ENCODE peak calls at places on chromosome 17, in six cellular contexts. O is suprapubic skin, T is psoas muscle, H is esophagus squamous epithelium, R is upper lobe of right lung, Y is fibroblast of lung. M is an unnamed sample. For H3K27me3, the result is how much of the 10 kb centered on the place peaks cover.

GRCh38 chr17:72373910-72374741 is 253.3 kb downstream of the SOX9 start:
- DNase-seq in H (no peak), R (no peak), O (no peak), T (peak), Y (no peak), M (peak)

GRCh38 chr17:39306509-39307212 is 80.9 kb upstream of the STAC2 start:
- DNase-seq in Y (peak), T (no peak), H (no peak), O (no peak), R (no peak), M (no peak)

GRCh38 chr17:7588553-7589203 is 1.2 kb downstream of the SOX15 start:
- DNase-seq in T (no peak), Y (no peak), O (no peak), H (no peak), R (no peak), M (no peak)

GRCh38 chr17:46108120-46108519 is 85.1 kb downstream of the KANSL1 start:
- DNase-seq in Y (no peak), R (no peak), T (no peak), H (no peak), O (no peak), M (no peak)

GRCh38 chr17:45052052-45052772 is 780 bp upstream of the DCAKD start:
- DNase-seq in Y (peak), T (peak), R (no peak), O (no peak), H (no peak), M (peak)

GRCh38 chr17:67491009-67491677 is 114.1 kb downstream of the PITPNC1 start:
- DNase-seq in Y (peak), T (peak), O (peak), H (no peak), R (peak), M (peak)

GRCh38 chr17:20825539-20825938 is 217.3 kb downstream of the USP22 start:
- DNase-seq in H (no peak), R (no peak), Y (no peak), O (no peak), T (no peak), M (no peak)

GRCh38 chr17:43090022-43090421 is 35.1 kb downstream of the BRCA1 start:
- DNase-seq in H (no peak), O (no peak), Y (no peak), R (no peak), T (no peak), M (no peak)

GRCh38 chr17:83069571-83069906 is 9.9 kb upstream of the METRNL start:
- DNase-seq in T (peak), R (no peak), O (no peak), H (no peak), Y (no peak), M (no peak)

GRCh38 chr17:17667947-17668346 is 13.3 kb upstream of the RAI1 start:
- DNase-seq in H (no peak), O (no peak), R (no peak), T (no peak), Y (no peak), M (no peak)

GRCh38 chr17:70677783-70678647 is 508.7 kb downstream of the KCNJ2 start:
- DNase-seq in O (no peak), T (no peak), H (no peak), R (no peak), Y (peak), M (no peak)

GRCh38 chr17:38798614-38799500 is 499 bp downstream of the PIP4K2B start:
- DNase-seq in Y (peak), T (peak), R (no peak), O (no peak), H (peak), M (peak)

GRCh38 chr17:10513284-10514067 is 4.9 kb downstream of the MYH1 start:
- DNase-seq in H (no peak), O (no peak), R (no peak), Y (no peak), T (no peak), M (peak)

GRCh38 chr17:35315283-35315682 is 58.1 kb downstream of the SLFN11 start:
- DNase-seq in R (no peak), Y (peak), H (no peak), O (no peak), T (peak), M (no peak)

GRCh38 chr17:56098746-56099145 is 54.5 kb upstream of the ANKFN1 start:
- DNase-seq in H (no peak), T (no peak), O (no peak), Y (no peak), R (no peak), M (peak)

GRCh38 chr17:29158515-29159275 is 21.5 kb downstream of the MYO18A start:
- DNase-seq in H (no peak), R (no peak), O (no peak), T (no peak), Y (peak), M (peak)

GRCh38 chr17:67019809-67020208 is 24.5 kb upstream of the CACNG1 start:
- DNase-seq in O (no peak), H (no peak), Y (no peak), R (no peak), T (no peak), M (no peak)

GRCh38 chr17:62892870-62893338 is 73.1 kb upstream of the TANC2 start:
- DNase-seq in H (no peak), O (no peak), Y (peak), T (no peak), R (peak), M (peak)

GRCh38 chr17:81419333-81419885 is 24.2 kb downstream of the BAHCC1 start:
- DNase-seq in Y (peak), R (peak), T (peak), O (no peak), H (no peak), M (peak)

GRCh38 chr17:68431661-68432071 is 25.6 kb downstream of the WIPI1 start:
- DNase-seq in H (no peak), R (no peak), Y (peak), O (peak), T (no peak), M (peak)

GRCh38 chr17:65564793-65565192 is 3.3 kb upstream of the AXIN2 start:
- DNase-seq in H (no peak), Y (peak), T (no peak), R (no peak), O (no peak), M (peak)

GRCh38 chr17:56918916-56919315 is 5.1 kb upstream of the TRIM25 start:
- DNase-seq in O (no peak), H (no peak), T (no peak), Y (peak), R (no peak), M (no peak)

GRCh38 chr17:74245145-74245817 is 28.8 kb upstream of the DNAI2 start:
- DNase-seq in O (no peak), T (no peak), Y (no peak), R (no peak), H (no peak), M (no peak)

GRCh38 chr17:74245818-74246204 is 28.2 kb upstream of the DNAI2 start:
- DNase-seq in H (no peak), R (no peak), T (no peak), O (no peak), Y (no peak), M (no peak)

GRCh38 chr17:74243013-74243755 is 29.8 kb downstream of the TTYH2 start:
- DNase-seq in O (no peak), R (no peak), Y (no peak), H (no peak), T (no peak), M (no peak)

GRCh38 chr17:74244128-74244527 is 29.9 kb upstream of the DNAI2 start:
- DNase-seq in Y (no peak), H (no peak), T (no peak), O (no peak), R (no peak), M (no peak)

GRCh38 chr17:74244543-74244942 is 29.5 kb upstream of the DNAI2 start:
- DNase-seq in T (no peak), Y (no peak), O (no peak), H (no peak), R (no peak), M (no peak)
- H3K27me3 ChIP-seq in T (under half), Y (under half), O (under half), H (under half), R (under half), M (under half)

DNA sequence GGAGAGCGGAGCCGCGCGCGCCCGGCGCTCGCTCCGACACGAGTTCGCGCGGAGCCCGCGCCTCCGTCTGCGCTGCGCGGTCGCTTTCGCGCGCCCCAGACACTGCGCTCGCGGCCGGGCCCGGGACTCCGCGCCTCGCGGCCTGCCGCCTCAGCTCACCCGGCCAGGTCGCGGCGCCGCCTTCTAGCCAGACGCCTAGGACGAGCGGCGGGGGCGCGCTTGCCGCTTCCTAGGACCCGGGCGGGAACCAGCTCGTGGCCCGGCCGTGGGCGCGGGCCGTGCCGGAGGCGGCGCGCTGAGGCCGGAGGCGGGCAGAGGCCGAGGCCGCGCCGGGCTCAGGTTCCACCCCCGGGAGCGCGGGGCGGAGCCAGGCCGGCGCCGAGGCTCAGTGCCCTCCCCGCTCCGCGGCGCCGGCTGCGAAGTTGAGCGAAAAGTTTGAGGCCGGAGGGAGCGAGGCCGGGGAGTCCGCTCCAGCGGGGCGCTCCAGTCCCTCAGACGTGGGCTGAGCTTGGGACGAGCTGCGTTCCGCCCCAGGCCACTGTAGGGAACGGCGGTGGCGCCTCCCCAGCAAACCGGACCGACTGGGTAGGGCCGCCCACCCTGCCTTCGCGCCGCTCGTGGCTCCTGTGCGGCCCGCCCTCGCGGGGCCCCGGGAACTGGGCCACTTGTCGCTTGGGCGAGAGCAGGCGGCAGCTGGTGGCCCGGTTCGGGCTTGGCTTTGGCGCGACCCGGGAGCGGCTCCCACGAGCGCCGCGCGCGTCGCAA is at the start of gene SPHK1:
- DNase-seq in R (peak), O (no peak), Y (peak), H (no peak), T (peak), M (peak)
- H3K27me3 ChIP-seq in R (under half), O (under half), Y (under half), H (under half), T (under half), M (under half)

DNA sequence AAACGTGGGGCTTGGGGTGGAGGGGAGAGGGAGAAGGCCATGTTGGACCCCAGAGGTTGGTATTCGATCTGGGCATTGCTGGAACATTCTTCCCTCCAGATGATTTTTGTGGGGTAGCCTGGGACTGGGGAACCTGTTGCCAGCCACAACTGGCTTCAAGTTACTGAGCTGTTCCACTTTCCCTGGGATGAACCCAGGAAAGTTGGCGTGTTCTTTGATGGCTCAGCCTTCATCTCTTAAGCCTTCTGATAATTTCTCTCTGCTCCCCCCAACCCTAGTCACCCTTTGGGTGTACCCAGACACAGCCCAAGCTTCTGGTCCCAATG is 2.1 kb downstream of the TBX21 start:
- DNase-seq in R (no peak), Y (no peak), H (no peak), O (peak), T (no peak), M (no peak)
- H3K27me3 ChIP-seq in R (under half), Y (half or more), H (under half), O (half or more), T (under half), M (half or more)

DNA sequence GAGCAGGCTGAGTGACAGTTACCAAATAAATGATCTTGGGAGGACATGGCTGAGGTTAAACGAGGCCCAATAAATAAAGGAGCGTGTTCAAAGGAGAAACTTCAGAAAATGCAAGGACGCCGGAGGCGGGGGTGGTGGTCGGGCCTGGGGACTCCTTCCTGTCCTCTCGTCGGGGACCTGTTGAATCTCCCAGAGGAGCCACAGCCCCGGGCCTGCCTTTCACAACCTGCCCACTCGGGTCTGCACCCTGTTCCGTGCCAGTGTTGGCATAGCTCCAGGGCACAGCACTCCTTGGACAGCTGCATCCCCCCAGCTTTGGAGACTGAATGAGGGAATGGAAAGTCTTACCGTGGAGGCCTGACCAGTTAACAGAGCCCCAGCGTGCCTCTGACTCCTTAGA is 8.1 kb upstream of the TBX4 start:
- DNase-seq in R (no peak), O (no peak), Y (no peak), H (no peak), T (no peak), M (no peak)
- H3K27me3 ChIP-seq in R (under half), O (under half), Y (under half), H (under half), T (under half), M (under half)

DNA sequence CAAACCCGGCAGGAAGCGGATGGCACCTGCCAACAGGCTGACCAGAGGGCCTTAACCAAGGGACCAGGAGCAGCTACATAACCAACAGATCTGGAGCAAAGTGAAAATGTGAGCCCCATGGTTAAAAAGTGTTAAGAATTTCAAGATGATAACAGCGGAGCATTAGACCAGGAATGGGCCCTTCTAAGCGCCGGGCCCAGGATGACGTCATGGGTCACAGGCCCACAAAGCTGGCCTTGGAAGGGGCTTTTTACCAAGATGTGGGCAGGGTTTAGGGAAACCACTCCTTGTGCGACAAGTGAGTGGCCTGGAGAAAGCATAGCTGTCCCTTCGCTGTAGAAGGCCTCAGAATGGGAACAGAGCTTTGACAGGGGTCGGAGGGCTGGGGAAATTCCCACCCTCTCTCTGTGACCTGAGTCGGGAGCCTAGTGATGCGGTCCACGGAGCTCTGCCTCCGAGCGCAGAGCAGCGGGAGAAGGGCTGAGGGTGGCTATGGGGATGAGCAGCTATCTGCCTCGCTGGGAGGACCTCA is 84.4 kb upstream of the RPL38 start:
- DNase-seq in H (no peak), T (no peak), O (peak), Y (no peak), R (peak), M (no peak)
- H3K27me3 ChIP-seq in H (under half), T (under half), O (under half), Y (under half), R (under half), M (under half)

GRCh38 chr17:6374761-6375312 is 60.1 kb downstream of the AIPL1 start:
- DNase-seq in H (no peak), R (no peak), O (no peak), Y (no peak), T (no peak), M (peak)
- H3K27me3 ChIP-seq in H (under half), R (under half), O (under half), Y (under half), T (under half), M (under half)